ENCODE peak calls at places on chromosomes 13 and 19, in eight cellular contexts. D is uterus, K is fibroblast of mammary gland, I is IMR-90, C is BE2C, R is AG04449, A is OCI-LY7, N is PC-3. B is an unnamed sample.

GRCh38 chr13:45472171-45472705 is 7.5 kb downstream of the COG3 start:
- DNase-seq in D (no peak), K (peak), I (peak), C (no peak), R (no peak), A (no peak), N (peak), B (peak)

GRCh38 chr19:35316560-35316959 is 12.4 kb upstream of the CD22 start:
- DNase-seq in D (no peak), K (no peak), I (no peak), C (no peak), R (no peak), A (no peak), N (no peak), B (no peak)

GRCh38 chr13:102694944-102695343 is at the start of gene METTL21C:
- DNase-seq in D (no peak), K (no peak), I (no peak), C (no peak), R (no peak), A (no peak), N (no peak), B (no peak)

GRCh38 chr13:32427852-32428580 is at the start of gene N4BP2L1:
- DNase-seq in D (peak), K (peak), I (no peak), C (peak), R (no peak), A (peak), N (peak), B (no peak)

GRCh38 chr19:40283414-40284250 is 1.5 kb downstream of the AKT2 start:
- DNase-seq in D (no peak), K (no peak), I (peak), C (no peak), R (no peak), A (peak), N (no peak), B (peak)

GRCh38 chr13:37492741-37493514 is 105.6 kb downstream of the POSTN start:
- DNase-seq in D (no peak), K (peak), I (peak), C (no peak), R (peak), A (no peak), N (no peak), B (peak)

GRCh38 chr19:29571181-29571580 is 34.9 kb upstream of the POP4 start:
- DNase-seq in D (no peak), K (no peak), I (no peak), C (no peak), R (no peak), A (no peak), N (no peak), B (no peak)

GRCh38 chr19:11264452-11265176 is 2.3 kb upstream of the DOCK6 start:
- DNase-seq in D (peak), K (no peak), I (no peak), C (no peak), R (no peak), A (peak), N (no peak), B (no peak)

GRCh38 chr13:51646041-51646670 is 61.9 kb downstream of the WDFY2 start:
- DNase-seq in D (no peak), K (no peak), I (no peak), C (no peak), R (no peak), A (no peak), N (no peak), B (no peak)

GRCh38 chr13:47117268-47117667 is 220.4 kb upstream of the HTR2A start:
- DNase-seq in D (no peak), K (peak), I (peak), C (no peak), R (peak), A (no peak), N (peak), B (peak)

GRCh38 chr19:34191355-34191962 is 19.2 kb downstream of the LSM14A start:
- DNase-seq in D (no peak), K (no peak), I (no peak), C (no peak), R (no peak), A (no peak), N (no peak), B (no peak)

GRCh38 chr19:33147538-33147937 is 15.6 kb downstream of the WDR88 start:
- DNase-seq in D (no peak), K (no peak), I (no peak), C (no peak), R (no peak), A (no peak), N (no peak), B (no peak)

GRCh38 chr19:55581828-55582223 is 1.2 kb upstream of the ZNF579 start:
- DNase-seq in D (no peak), K (peak), I (no peak), C (no peak), R (no peak), A (no peak), N (no peak), B (no peak)

GRCh38 chr13:68927387-68928026 is 1180.1 kb upstream of the ATXN8OS start:
- DNase-seq in D (no peak), K (peak), I (no peak), C (peak), R (no peak), A (no peak), N (peak), B (no peak)

GRCh38 chr19:30719189-30719990 is 347.2 kb downstream of the ZNF536 start:
- DNase-seq in D (peak), K (peak), I (no peak), C (peak), R (no peak), A (no peak), N (no peak), B (peak)

GRCh38 chr19:7486923-7487322 is 1.9 kb downstream of the PEX11G start:
- DNase-seq in D (no peak), K (no peak), I (no peak), C (no peak), R (no peak), A (no peak), N (no peak), B (no peak)

GRCh38 chr13:100811431-100811830 is 136.8 kb upstream of the TMTC4 start:
- DNase-seq in D (no peak), K (no peak), I (no peak), C (no peak), R (no peak), A (no peak), N (no peak), B (no peak)

GRCh38 chr19:43784981-43785808 is 4.4 kb upstream of the KCNN4 start:
- DNase-seq in D (no peak), K (peak), I (peak), C (peak), R (no peak), A (peak), N (peak), B (peak)

GRCh38 chr13:99269627-99270252 is 11.6 kb upstream of the GPR18 start:
- DNase-seq in D (no peak), K (peak), I (peak), C (no peak), R (no peak), A (peak), N (peak), B (peak)

GRCh38 chr13:50323440-50324070 is 308.3 kb downstream of the KCNRG start:
- DNase-seq in D (no peak), K (peak), I (peak), C (no peak), R (peak), A (no peak), N (peak), B (peak)

GRCh38 chr19:50703915-50704548 is 15.6 kb downstream of the SHANK1 start:
- DNase-seq in D (no peak), K (no peak), I (no peak), C (peak), R (no peak), A (no peak), N (peak), B (no peak)

GRCh38 chr13:51738226-51738905 is 65.6 kb downstream of the DHRS12 start:
- DNase-seq in D (no peak), K (no peak), I (no peak), C (no peak), R (no peak), A (no peak), N (no peak), B (no peak)

GRCh38 chr19:44777715-44778347 is at the start of gene CBLC:
- DNase-seq in D (no peak), K (no peak), I (no peak), C (peak), R (no peak), A (no peak), N (peak), B (no peak)

GRCh38 chr13:23447927-23448326 is 14.4 kb upstream of the SACS start:
- DNase-seq in D (no peak), K (peak), I (peak), C (no peak), R (no peak), A (no peak), N (no peak), B (peak)

GRCh38 chr13:21365574-21365973 is 93.5 kb downstream of the ZDHHC20 start:
- DNase-seq in D (no peak), K (no peak), I (no peak), C (no peak), R (no peak), A (no peak), N (no peak), B (no peak)

GRCh38 chr13:110885516-110885915 is 29.4 kb downstream of the ANKRD10 start:
- DNase-seq in D (no peak), K (no peak), I (no peak), C (no peak), R (no peak), A (no peak), N (no peak), B (no peak)

GRCh38 chr13:97284558-97284957 is 62.4 kb downstream of the MBNL2 start:
- DNase-seq in D (no peak), K (peak), I (peak), C (no peak), R (no peak), A (no peak), N (no peak), B (no peak)

GRCh38 chr13:102311901-102312300 is 89.9 kb downstream of the FGF14 start:
- DNase-seq in D (no peak), K (no peak), I (no peak), C (no peak), R (no peak), A (peak), N (no peak), B (no peak)

GRCh38 chr19:29690842-29691241 is 24.2 kb downstream of the C19orf12 start:
- DNase-seq in D (no peak), K (peak), I (peak), C (peak), R (no peak), A (peak), N (peak), B (peak)

GRCh38 chr13:28349371-28349770 is 145.6 kb downstream of the FLT1 start:
- DNase-seq in D (no peak), K (no peak), I (no peak), C (peak), R (no peak), A (no peak), N (no peak), B (no peak)

GRCh38 chr13:29196409-29197074 is 376.4 kb downstream of the MTUS2 start:
- DNase-seq in D (no peak), K (no peak), I (no peak), C (no peak), R (no peak), A (peak), N (no peak), B (no peak)

GRCh38 chr13:101915755-101916107 is 463.3 kb downstream of the ITGBL1 start:
- DNase-seq in D (no peak), K (no peak), I (no peak), C (no peak), R (no peak), A (no peak), N (no peak), B (no peak)

GRCh38 chr19:9309974-9310446 is 372 bp upstream of the ZNF699 start:
- DNase-seq in D (peak), K (peak), I (peak), C (peak), R (peak), A (peak), N (peak), B (peak)

GRCh38 chr13:104683789-104684188 is 1617.6 kb upstream of the SLC10A2 start:
- DNase-seq in D (no peak), K (no peak), I (no peak), C (no peak), R (no peak), A (no peak), N (peak), B (no peak)

GRCh38 chr13:51781246-51782022 is 22.5 kb downstream of the DHRS12 start:
- DNase-seq in D (no peak), K (no peak), I (peak), C (peak), R (no peak), A (peak), N (peak), B (peak)

GRCh38 chr13:27533155-27533643 is 82.8 kb upstream of the MTIF3 start:
- DNase-seq in D (peak), K (peak), I (peak), C (peak), R (no peak), A (peak), N (peak), B (peak)

GRCh38 chr19:13978721-13979191 is 26.4 kb downstream of the DCAF15 start:
- DNase-seq in D (no peak), K (no peak), I (no peak), C (peak), R (no peak), A (no peak), N (no peak), B (peak)

GRCh38 chr13:51607165-51607564 is 22.9 kb downstream of the WDFY2 start:
- DNase-seq in D (no peak), K (no peak), I (no peak), C (no peak), R (no peak), A (no peak), N (no peak), B (no peak)

GRCh38 chr13:37526710-37527446 is 71.7 kb downstream of the POSTN start:
- DNase-seq in D (no peak), K (peak), I (no peak), C (no peak), R (peak), A (no peak), N (no peak), B (peak)

GRCh38 chr13:22836475-22836874 is 344.3 kb upstream of the SGCG start:
- DNase-seq in D (no peak), K (no peak), I (no peak), C (no peak), R (no peak), A (no peak), N (no peak), B (no peak)

GRCh38 chr19:1383311-1384084 is at the start of gene NDUFS7:
- DNase-seq in D (peak), K (peak), I (peak), C (peak), R (peak), A (peak), N (peak), B (peak)
- TF ChIP-seq CTCF in D (peak), K (peak), I (peak), C (peak), R (peak), A (peak), N (no peak), B (no peak)

DNA sequence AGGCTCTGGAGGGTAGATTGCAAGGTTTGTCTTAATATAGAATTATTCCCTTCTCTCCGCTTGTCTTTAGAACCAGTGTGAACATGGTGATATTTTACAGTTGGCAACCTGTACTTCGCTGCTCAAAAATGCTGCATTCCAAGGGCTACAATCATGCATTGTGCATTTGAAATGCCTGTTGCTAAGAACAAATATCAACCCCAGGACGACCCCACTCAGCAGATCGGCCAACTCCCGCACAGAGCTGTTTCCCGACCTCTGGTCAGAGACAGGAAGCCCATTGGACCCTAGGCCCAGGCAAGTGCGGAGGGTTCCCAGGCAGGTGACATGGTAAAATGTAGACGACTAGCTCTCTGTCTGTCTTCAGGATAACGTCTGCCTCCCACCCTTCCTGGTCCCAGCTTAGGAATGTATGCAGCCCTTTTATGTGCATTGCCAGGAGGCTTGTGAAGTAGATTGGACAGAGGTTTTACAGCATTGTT is 263.5 kb downstream of the FOXO1 start:
- DNase-seq in D (peak), K (peak), I (peak), C (no peak), R (no peak), A (no peak), N (peak), B (peak)
- H3K4me3 ChIP-seq in D (no peak), K (no peak), I (no peak), C (no peak), R (no peak), A (no peak), N (peak), B (no peak)

DNA sequence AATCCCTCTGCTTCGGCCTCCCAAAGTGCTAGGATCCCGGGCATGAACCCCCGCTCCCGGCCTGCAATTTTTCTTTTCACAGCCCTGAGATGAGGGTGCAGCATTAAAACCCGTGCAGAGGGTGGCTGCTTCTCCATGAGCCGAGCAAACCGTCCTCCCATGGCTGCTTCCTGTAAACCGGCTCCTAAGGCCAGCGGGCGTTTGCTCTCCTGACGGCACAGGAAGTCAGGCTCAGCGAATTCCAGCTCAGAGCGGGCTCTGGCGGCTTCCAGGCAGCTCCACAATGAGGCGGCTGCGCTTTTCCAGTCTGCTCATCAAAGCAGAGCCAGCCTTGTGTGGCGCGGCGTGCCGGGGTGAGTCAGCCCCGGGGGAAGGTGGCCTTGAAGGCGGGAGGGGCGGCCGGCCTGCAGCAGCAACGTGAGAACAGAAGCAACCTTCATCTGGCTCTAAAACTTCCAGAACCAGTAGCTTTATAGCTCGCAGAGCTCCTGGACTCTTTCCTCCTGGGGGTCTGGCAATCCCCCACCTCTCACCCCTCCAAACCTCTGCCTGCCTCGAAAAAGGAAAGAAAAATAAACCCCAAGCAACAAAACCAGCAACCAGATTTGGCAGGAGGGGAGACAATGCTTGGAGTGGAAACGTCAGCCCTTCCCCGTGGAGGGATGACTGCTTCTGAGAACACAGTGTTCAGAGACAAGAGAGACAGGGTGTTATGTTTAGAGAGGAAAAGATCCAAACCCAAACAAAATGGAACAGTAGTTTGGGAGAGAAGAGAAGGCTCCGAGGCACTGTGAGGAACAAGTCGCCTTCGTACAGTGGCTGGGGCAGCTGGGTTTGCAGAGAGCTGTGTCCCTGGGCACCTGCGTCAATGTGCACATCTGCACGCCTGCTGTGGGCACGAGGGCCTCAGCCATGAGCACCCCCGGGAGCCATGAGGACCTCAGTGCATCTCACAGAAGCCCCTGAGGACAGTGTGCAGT is 67.8 kb downstream of the GADD45B start:
- DNase-seq in D (peak), K (peak), I (peak), C (peak), R (peak), A (peak), N (peak), B (peak)
- TF ChIP-seq CTCF in D (peak), K (peak), I (peak), C (peak), R (peak), A (no peak), N (peak), B (peak)

GRCh38 chr19:46953955-46954501 is 65.6 kb upstream of the NPAS1 start:
- DNase-seq in D (no peak), K (no peak), I (no peak), C (no peak), R (no peak), A (no peak), N (no peak), B (no peak)

GRCh38 chr19:46955813-46956371 is 63.7 kb upstream of the NPAS1 start:
- DNase-seq in D (no peak), K (no peak), I (no peak), C (no peak), R (no peak), A (no peak), N (no peak), B (no peak)

GRCh38 chr19:46954502-46955004 is 65.1 kb upstream of the NPAS1 start:
- DNase-seq in D (no peak), K (no peak), I (no peak), C (no peak), R (no peak), A (no peak), N (no peak), B (no peak)

GRCh38 chr19:46952874-46953273 is 66.8 kb upstream of the NPAS1 start:
- DNase-seq in D (no peak), K (no peak), I (no peak), C (no peak), R (no peak), A (no peak), N (no peak), B (no peak)

DNA sequence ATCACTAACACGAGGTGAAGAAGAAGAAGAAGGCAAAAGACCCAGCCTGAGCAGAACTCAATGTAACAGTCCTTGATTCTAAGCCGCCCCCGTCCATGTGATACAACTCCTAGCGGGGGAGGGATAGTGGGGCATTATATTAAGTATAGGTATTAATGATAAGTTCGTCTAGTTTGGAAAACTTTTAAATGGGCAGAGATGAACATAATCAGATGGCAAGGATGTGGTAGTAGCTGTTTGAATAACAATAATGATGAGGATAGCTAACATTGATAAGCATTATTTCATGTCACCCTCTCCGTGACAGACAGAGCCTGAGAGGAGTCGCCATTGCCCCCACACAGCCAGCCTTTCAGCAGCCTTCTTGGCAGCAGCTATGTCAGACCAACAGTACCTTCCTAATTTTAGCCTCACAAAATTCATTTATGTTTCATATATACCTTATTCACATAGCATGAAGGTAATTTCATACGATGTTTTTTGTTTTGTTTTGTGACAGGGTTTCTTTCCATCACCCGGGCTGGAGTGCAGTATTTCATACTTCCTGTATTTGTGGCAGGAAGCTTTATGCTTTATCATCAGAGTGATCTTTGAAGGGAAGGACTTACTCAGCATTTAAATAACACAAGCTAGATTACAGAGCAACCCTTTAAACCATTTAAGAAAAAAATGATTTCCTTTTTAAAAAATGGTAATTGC is 64.4 kb upstream of the NPAS1 start:
- DNase-seq in D (no peak), K (peak), I (peak), C (no peak), R (no peak), A (peak), N (peak), B (no peak)
- H3K4me3 ChIP-seq in D (no peak), K (no peak), I (no peak), C (peak), R (no peak), A (no peak), N (peak), B (no peak)

GRCh38 chr19:19342086-19343015 is 21.7 kb downstream of the MAU2 start:
- DNase-seq in D (peak), K (peak), I (peak), C (peak), R (no peak), A (peak), N (peak), B (peak)

GRCh38 chr19:19341026-19341425 is 20.4 kb downstream of the MAU2 start:
- DNase-seq in D (no peak), K (no peak), I (no peak), C (no peak), R (no peak), A (no peak), N (no peak), B (no peak)

GRCh38 chr19:19343762-19344161 is 23.1 kb downstream of the MAU2 start:
- DNase-seq in D (no peak), K (no peak), I (no peak), C (no peak), R (no peak), A (no peak), N (no peak), B (no peak)

GRCh38 chr19:19345232-19345631 is 24.6 kb downstream of the MAU2 start:
- DNase-seq in D (no peak), K (no peak), I (no peak), C (no peak), R (no peak), A (no peak), N (no peak), B (no peak)

GRCh38 chr19:19343016-19343362 is 22.4 kb downstream of the MAU2 start:
- DNase-seq in D (no peak), K (no peak), I (no peak), C (no peak), R (no peak), A (no peak), N (no peak), B (no peak)
- TF ChIP-seq CTCF in D (no peak), K (no peak), I (no peak), C (no peak), R (no peak), A (peak), N (peak), B (no peak)

B was measured in foreskin fibroblast.